ENCODE peak calls at places on chromosomes 4 and X, in five cellular contexts. One of them, this sample, is unnamed.

GRCh38 chr4:40231464-40231863 is 34.6 kb downstream of the RHOH start:
- DNase-seq in nucleus accumbens: no peak
- DNase-seq in NCI-H1092: no peak
- DNase-seq in GM10248: no peak
- DNase-seq in cardiac muscle cell: no peak
- DNase-seq in this sample: no peak

GRCh38 chrX:13254076-13254785 is 65.6 kb downstream of the ATXN3L start:
- DNase-seq in nucleus accumbens: peak; percentile 1
- DNase-seq in NCI-H1092: no peak
- DNase-seq in GM10248: peak; percentile 14
- DNase-seq in cardiac muscle cell: peak; percentile 69
- DNase-seq in this sample: peak; percentile 67

GRCh38 chr4:145035494-145036136 is 62.4 kb downstream of the ANAPC10 start:
- DNase-seq in nucleus accumbens: no peak
- DNase-seq in NCI-H1092: no peak
- DNase-seq in GM10248: no peak
- DNase-seq in cardiac muscle cell: no peak
- DNase-seq in this sample: no peak

GRCh38 chr4:89539374-89539773 is 231.8 kb upstream of the GPRIN3 start:
- DNase-seq in nucleus accumbens: no peak
- DNase-seq in NCI-H1092: no peak
- DNase-seq in GM10248: no peak
- DNase-seq in cardiac muscle cell: peak; percentile 67
- DNase-seq in this sample: no peak

GRCh38 chr4:174005422-174005821 is 278.0 kb downstream of the FBXO8 start:
- DNase-seq in nucleus accumbens: no peak
- DNase-seq in NCI-H1092: no peak
- DNase-seq in GM10248: no peak
- DNase-seq in cardiac muscle cell: no peak
- DNase-seq in this sample: no peak

GRCh38 chr4:8153441-8153840 is 5.2 kb downstream of the ABLIM2 start:
- DNase-seq in nucleus accumbens: no peak
- DNase-seq in NCI-H1092: no peak
- DNase-seq in GM10248: no peak
- DNase-seq in cardiac muscle cell: no peak
- DNase-seq in this sample: no peak

GRCh38 chrX:40127052-40127451 is 29.3 kb upstream of the BCOR start:
- DNase-seq in nucleus accumbens: no peak
- DNase-seq in NCI-H1092: no peak
- DNase-seq in GM10248: no peak
- DNase-seq in cardiac muscle cell: no peak
- DNase-seq in this sample: no peak

GRCh38 chr4:168421055-168421454 is 59.2 kb downstream of the DDX60L start:
- DNase-seq in nucleus accumbens: no peak
- DNase-seq in NCI-H1092: no peak
- DNase-seq in GM10248: no peak
- DNase-seq in cardiac muscle cell: no peak
- DNase-seq in this sample: no peak

GRCh38 chr4:3207531-3208037 is 41.4 kb upstream of the MSANTD1 start:
- DNase-seq in nucleus accumbens: no peak
- DNase-seq in NCI-H1092: no peak
- DNase-seq in GM10248: no peak
- DNase-seq in cardiac muscle cell: peak; percentile 45
- DNase-seq in this sample: peak; percentile 21

GRCh38 chr4:13561673-13562072 is 17.4 kb upstream of the NKX3-2 start:
- DNase-seq in nucleus accumbens: no peak
- DNase-seq in NCI-H1092: no peak
- DNase-seq in GM10248: no peak
- DNase-seq in cardiac muscle cell: no peak
- DNase-seq in this sample: no peak

GRCh38 chr4:98662619-98663225 is 4.3 kb upstream of the TSPAN5 start:
- DNase-seq in nucleus accumbens: no peak
- DNase-seq in NCI-H1092: no peak
- DNase-seq in GM10248: no peak
- DNase-seq in cardiac muscle cell: no peak
- DNase-seq in this sample: peak; percentile 69

GRCh38 chrX:81876437-81876836 is 674.5 kb downstream of the SH3BGRL start:
- DNase-seq in nucleus accumbens: no peak
- DNase-seq in NCI-H1092: no peak
- DNase-seq in GM10248: no peak
- DNase-seq in cardiac muscle cell: no peak
- DNase-seq in this sample: no peak

GRCh38 chr4:97404876-97405523 is 738.3 kb downstream of the STPG2 start:
- DNase-seq in nucleus accumbens: no peak
- DNase-seq in NCI-H1092: no peak
- DNase-seq in GM10248: no peak
- DNase-seq in cardiac muscle cell: no peak
- DNase-seq in this sample: no peak

GRCh38 chrX:40773809-40774208 is 38.5 kb upstream of the MED14 start:
- DNase-seq in nucleus accumbens: no peak
- DNase-seq in NCI-H1092: no peak
- DNase-seq in GM10248: no peak
- DNase-seq in cardiac muscle cell: peak; percentile 15
- DNase-seq in this sample: peak; percentile 70

GRCh38 chr4:107839166-107839565 is 14.4 kb downstream of the SGMS2 start:
- DNase-seq in nucleus accumbens: no peak
- DNase-seq in NCI-H1092: no peak
- DNase-seq in GM10248: no peak
- DNase-seq in cardiac muscle cell: no peak
- DNase-seq in this sample: no peak

GRCh38 chr4:77293426-77293825 is 136.4 kb downstream of the CCNG2 start:
- DNase-seq in nucleus accumbens: no peak
- DNase-seq in NCI-H1092: no peak
- DNase-seq in GM10248: no peak
- DNase-seq in cardiac muscle cell: no peak
- DNase-seq in this sample: peak; percentile 69

GRCh38 chr4:76892001-76892400 is 5.9 kb downstream of the SOWAHB start:
- DNase-seq in nucleus accumbens: no peak
- DNase-seq in NCI-H1092: no peak
- DNase-seq in GM10248: no peak
- DNase-seq in cardiac muscle cell: no peak
- DNase-seq in this sample: peak; percentile 63

GRCh38 chr4:1249731-1250526 is 999 bp upstream of the CTBP1 start:
- DNase-seq in nucleus accumbens: no peak
- DNase-seq in NCI-H1092: no peak
- DNase-seq in GM10248: peak; percentile 76
- DNase-seq in cardiac muscle cell: peak; percentile 56
- DNase-seq in this sample: peak; percentile 47

GRCh38 chr4:138310991-138311390 is 68.8 kb upstream of the SLC7A11 start:
- DNase-seq in nucleus accumbens: no peak
- DNase-seq in NCI-H1092: no peak
- DNase-seq in GM10248: no peak
- DNase-seq in cardiac muscle cell: peak; percentile 48
- DNase-seq in this sample: peak; percentile 66

GRCh38 chr4:56861365-56861764 is 39.9 kb upstream of the SPINK2 start:
- DNase-seq in nucleus accumbens: no peak
- DNase-seq in NCI-H1092: no peak
- DNase-seq in GM10248: no peak
- DNase-seq in cardiac muscle cell: peak; percentile 15
- DNase-seq in this sample: peak; percentile 55

GRCh38 chrX:8653956-8654355 is 78.0 kb downstream of the ANOS1 start:
- DNase-seq in nucleus accumbens: no peak
- DNase-seq in NCI-H1092: no peak
- DNase-seq in GM10248: no peak
- DNase-seq in cardiac muscle cell: no peak
- DNase-seq in this sample: peak; percentile 74

GRCh38 chr4:45120163-45120562 is 393.8 kb upstream of the GNPDA2 start:
- DNase-seq in nucleus accumbens: no peak
- DNase-seq in NCI-H1092: no peak
- DNase-seq in GM10248: peak; percentile 9
- DNase-seq in cardiac muscle cell: no peak
- DNase-seq in this sample: peak; percentile 10

GRCh38 chr4:188971125-188971524 is 831.9 kb downstream of the TRIML1 start:
- DNase-seq in nucleus accumbens: no peak
- DNase-seq in NCI-H1092: peak; percentile 34
- DNase-seq in GM10248: no peak
- DNase-seq in cardiac muscle cell: no peak
- DNase-seq in this sample: peak; percentile 71

GRCh38 chr4:156949373-156949814 is 22.2 kb downstream of the PDGFC start:
- DNase-seq in nucleus accumbens: no peak
- DNase-seq in NCI-H1092: no peak
- DNase-seq in GM10248: no peak
- DNase-seq in cardiac muscle cell: peak; percentile 79
- DNase-seq in this sample: peak; percentile 79

GRCh38 chr4:71396382-71396781 is 57.6 kb downstream of the SLC4A4 start:
- DNase-seq in nucleus accumbens: no peak
- DNase-seq in NCI-H1092: no peak
- DNase-seq in GM10248: no peak
- DNase-seq in cardiac muscle cell: no peak
- DNase-seq in this sample: peak; percentile 63